ENCODE peak calls at places on chromosome 5, in seven cellular contexts. X is OCI-LY7, C is BJ, S is Caco-2, U is GM23338, G is fibroblast of lung, T is brain microvascular endothelial cell. N is an unnamed sample. For H3K36me3, the result is how much of the 10 kb centered on the place peaks cover.

GRCh38 chr5:112154940-112155686 is 264.0 kb downstream of the EPB41L4A start:
- DNase-seq in X (no peak), C (no peak), S (no peak), U (no peak), G (no peak), T (peak), N (no peak)

GRCh38 chr5:82375488-82376294 is 97.5 kb upstream of the RPS23 start:
- DNase-seq in X (no peak), C (no peak), S (no peak), U (no peak), G (no peak), T (no peak), N (no peak)

GRCh38 chr5:54311178-54311811 is 922 bp upstream of the ARL15 start:
- DNase-seq in X (peak), C (no peak), S (no peak), U (peak), G (peak), T (peak), N (no peak)

GRCh38 chr5:175809531-175810121 is 61.8 kb upstream of the CPLX2 start:
- DNase-seq in X (no peak), C (peak), S (peak), U (peak), G (peak), T (peak), N (peak)

GRCh38 chr5:132495672-132496630 is 5.4 kb upstream of the IRF1 start:
- DNase-seq in X (peak), C (peak), S (peak), U (peak), G (peak), T (peak), N (peak)

GRCh38 chr5:37090123-37090726 is 159.0 kb downstream of the CPLANE1 start:
- DNase-seq in X (no peak), C (no peak), S (peak), U (no peak), G (no peak), T (no peak), N (no peak)

GRCh38 chr5:146510528-146510927 is 5.5 kb downstream of the GPR151 start:
- DNase-seq in X (no peak), C (no peak), S (no peak), U (no peak), G (peak), T (no peak), N (no peak)

GRCh38 chr5:64384761-64385160 is 121.1 kb upstream of the RGS7BP start:
- DNase-seq in X (peak), C (no peak), S (peak), U (peak), G (peak), T (peak), N (no peak)

GRCh38 chr5:174425964-174426290 is 298.5 kb upstream of the MSX2 start:
- DNase-seq in X (no peak), C (no peak), S (no peak), U (no peak), G (no peak), T (no peak), N (no peak)

GRCh38 chr5:169027456-169028118 is 273.4 kb downstream of the SLIT3 start:
- DNase-seq in X (no peak), C (no peak), S (no peak), U (no peak), G (no peak), T (no peak), N (no peak)

GRCh38 chr5:7548576-7548975 is 152.6 kb downstream of the ADCY2 start:
- DNase-seq in X (no peak), C (no peak), S (no peak), U (no peak), G (no peak), T (no peak), N (no peak)

GRCh38 chr5:82938901-82939300 is 138.3 kb downstream of the TMEM167A start:
- DNase-seq in X (no peak), C (no peak), S (no peak), U (no peak), G (no peak), T (no peak), N (no peak)

GRCh38 chr5:168219515-168220410 is 71.7 kb upstream of the WWC1 start:
- DNase-seq in X (peak), C (peak), S (peak), U (peak), G (peak), T (peak), N (peak)

GRCh38 chr5:42518595-42519067 is 95.4 kb downstream of the GHR start:
- DNase-seq in X (no peak), C (no peak), S (no peak), U (no peak), G (peak), T (no peak), N (no peak)

GRCh38 chr5:103375863-103376591 is 117.5 kb downstream of the MACIR start:
- DNase-seq in X (no peak), C (no peak), S (peak), U (no peak), G (peak), T (no peak), N (no peak)

GRCh38 chr5:147688965-147689364 is 93.6 kb downstream of the JAKMIP2 start:
- DNase-seq in X (no peak), C (no peak), S (no peak), U (no peak), G (peak), T (no peak), N (peak)

GRCh38 chr5:77249475-77249874 is 39.0 kb downstream of the PDE8B start:
- DNase-seq in X (no peak), C (no peak), S (no peak), U (no peak), G (no peak), T (no peak), N (no peak)

GRCh38 chr5:180832638-180833068 is 28.4 kb downstream of the ZFP62 start:
- DNase-seq in X (peak), C (no peak), S (no peak), U (no peak), G (no peak), T (no peak), N (no peak)

GRCh38 chr5:157469687-157470086 is 9.7 kb downstream of the NIPAL4 start:
- DNase-seq in X (no peak), C (no peak), S (no peak), U (no peak), G (no peak), T (no peak), N (no peak)

GRCh38 chr5:178360231-178360925 is 127.8 kb upstream of the PHYKPL start:
- DNase-seq in X (no peak), C (no peak), S (no peak), U (no peak), G (no peak), T (no peak), N (no peak)

GRCh38 chr5:45639038-45639437 is 57.1 kb downstream of the HCN1 start:
- DNase-seq in X (no peak), C (no peak), S (peak), U (peak), G (no peak), T (no peak), N (no peak)

GRCh38 chr5:158414780-158415179 is 555.8 kb upstream of the CLINT1 start:
- DNase-seq in X (no peak), C (peak), S (no peak), U (no peak), G (peak), T (peak), N (no peak)

GRCh38 chr5:62489471-62489870 is 76.9 kb downstream of the IPO11 start:
- DNase-seq in X (no peak), C (no peak), S (no peak), U (no peak), G (peak), T (no peak), N (no peak)

GRCh38 chr5:179858241-179858585 is 404 bp downstream of the MRNIP start:
- DNase-seq in X (peak), C (no peak), S (peak), U (peak), G (no peak), T (no peak), N (peak)

GRCh38 chr5:158812381-158812780 is 287.3 kb downstream of the EBF1 start:
- DNase-seq in X (peak), C (no peak), S (no peak), U (peak), G (no peak), T (no peak), N (no peak)

GRCh38 chr5:6158974-6159863 is 219.1 kb downstream of the MED10 start:
- DNase-seq in X (no peak), C (peak), S (no peak), U (no peak), G (peak), T (peak), N (peak)

GRCh38 chr5:67047616-67048015 is 149.0 kb downstream of the CD180 start:
- DNase-seq in X (no peak), C (no peak), S (no peak), U (peak), G (no peak), T (no peak), N (no peak)

GRCh38 chr5:56496581-56497063 is 263.5 kb upstream of the ANKRD55 start:
- DNase-seq in X (no peak), C (no peak), S (no peak), U (no peak), G (no peak), T (no peak), N (no peak)

GRCh38 chr5:135063511-135064234 is 29.6 kb upstream of the PITX1 start:
- DNase-seq in X (no peak), C (no peak), S (no peak), U (no peak), G (no peak), T (no peak), N (no peak)

GRCh38 chr5:171984748-171985419 is 21.6 kb downstream of the FBXW11 start:
- DNase-seq in X (no peak), C (peak), S (no peak), U (no peak), G (peak), T (peak), N (no peak)

GRCh38 chr5:173243808-173244305 is 8.9 kb upstream of the NKX2-5 start:
- DNase-seq in X (no peak), C (no peak), S (no peak), U (peak), G (no peak), T (no peak), N (no peak)

GRCh38 chr5:935510-936084 is 42.9 kb downstream of the TRIP13 start:
- DNase-seq in X (no peak), C (no peak), S (no peak), U (no peak), G (no peak), T (no peak), N (no peak)

GRCh38 chr5:5040712-5041111 is 99.4 kb upstream of the ADAMTS16 start:
- DNase-seq in X (no peak), C (no peak), S (no peak), U (no peak), G (no peak), T (no peak), N (no peak)

GRCh38 chr5:176965633-176966032 is 40.9 kb downstream of the UIMC1 start:
- DNase-seq in X (no peak), C (no peak), S (no peak), U (no peak), G (no peak), T (no peak), N (no peak)

GRCh38 chr5:176658817-176659216 is 11.5 kb downstream of the TSPAN17 start:
- DNase-seq in X (no peak), C (no peak), S (no peak), U (no peak), G (peak), T (peak), N (no peak)

GRCh38 chr5:15502208-15502607 is 2.2 kb downstream of the FBXL7 start:
- DNase-seq in X (no peak), C (no peak), S (no peak), U (no peak), G (peak), T (peak), N (no peak)

GRCh38 chr5:142316051-142316450 is 8.8 kb downstream of the SPRY4 start:
- DNase-seq in X (no peak), C (no peak), S (no peak), U (no peak), G (peak), T (no peak), N (no peak)
- H3K36me3 ChIP-seq in X (under half), C (under half), S (under half), U (half or more), G (under half), T (half or more), N (half or more)

GRCh38 chr5:107672212-107673105 is 1.7 kb upstream of the EFNA5 start:
- DNase-seq in X (peak), C (peak), S (peak), U (peak), G (peak), T (peak), N (peak)
- H3K4me3 ChIP-seq in X (peak), C (peak), S (peak), U (peak), G (peak), T (peak), N (peak)

GRCh38 chr5:128630078-128630575 is 92.1 kb upstream of the FBN2 start:
- DNase-seq in X (no peak), C (no peak), S (no peak), U (no peak), G (no peak), T (no peak), N (no peak)
- H3K36me3 ChIP-seq in X (under half), C (under half), S (under half), U (under half), G (under half), T (under half), N (under half)

DNA sequence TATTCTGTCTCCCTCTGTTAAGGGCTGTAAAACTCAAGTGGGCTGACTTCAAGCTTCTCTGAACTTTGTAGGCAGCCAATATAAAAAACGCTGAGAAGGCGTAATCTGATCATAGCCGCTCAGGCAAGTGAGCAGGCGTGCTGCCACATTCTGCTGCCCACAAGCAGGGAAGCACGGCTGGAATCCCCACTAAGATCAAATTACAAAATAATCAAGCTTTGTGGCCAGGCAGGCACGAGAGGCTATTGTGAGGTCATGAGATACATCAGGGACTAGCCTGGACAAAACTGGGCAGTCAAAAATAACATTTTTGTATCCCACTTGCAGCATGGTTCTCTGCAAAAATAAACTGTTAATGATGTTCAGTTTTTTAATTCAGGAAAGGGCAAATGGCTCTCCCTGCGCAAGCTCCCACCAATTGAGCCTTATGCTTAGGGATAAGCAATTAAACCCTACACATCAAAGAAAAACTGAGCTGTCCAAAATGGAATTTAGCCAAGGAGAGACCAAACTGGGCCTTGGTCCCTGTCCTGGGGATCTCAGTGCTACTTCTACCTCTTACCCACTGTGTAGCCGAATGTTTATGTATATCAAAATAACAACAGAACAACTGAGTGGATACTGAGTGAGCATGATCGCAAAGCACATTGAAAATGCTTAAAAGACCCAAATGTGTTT is 63.9 kb downstream of the POU5F2 start:
- DNase-seq in X (no peak), C (peak), S (no peak), U (peak), G (peak), T (peak), N (peak)
- H3K4me3 ChIP-seq in X (no peak), C (no peak), S (no peak), U (peak), G (no peak), T (no peak), N (no peak)

DNA sequence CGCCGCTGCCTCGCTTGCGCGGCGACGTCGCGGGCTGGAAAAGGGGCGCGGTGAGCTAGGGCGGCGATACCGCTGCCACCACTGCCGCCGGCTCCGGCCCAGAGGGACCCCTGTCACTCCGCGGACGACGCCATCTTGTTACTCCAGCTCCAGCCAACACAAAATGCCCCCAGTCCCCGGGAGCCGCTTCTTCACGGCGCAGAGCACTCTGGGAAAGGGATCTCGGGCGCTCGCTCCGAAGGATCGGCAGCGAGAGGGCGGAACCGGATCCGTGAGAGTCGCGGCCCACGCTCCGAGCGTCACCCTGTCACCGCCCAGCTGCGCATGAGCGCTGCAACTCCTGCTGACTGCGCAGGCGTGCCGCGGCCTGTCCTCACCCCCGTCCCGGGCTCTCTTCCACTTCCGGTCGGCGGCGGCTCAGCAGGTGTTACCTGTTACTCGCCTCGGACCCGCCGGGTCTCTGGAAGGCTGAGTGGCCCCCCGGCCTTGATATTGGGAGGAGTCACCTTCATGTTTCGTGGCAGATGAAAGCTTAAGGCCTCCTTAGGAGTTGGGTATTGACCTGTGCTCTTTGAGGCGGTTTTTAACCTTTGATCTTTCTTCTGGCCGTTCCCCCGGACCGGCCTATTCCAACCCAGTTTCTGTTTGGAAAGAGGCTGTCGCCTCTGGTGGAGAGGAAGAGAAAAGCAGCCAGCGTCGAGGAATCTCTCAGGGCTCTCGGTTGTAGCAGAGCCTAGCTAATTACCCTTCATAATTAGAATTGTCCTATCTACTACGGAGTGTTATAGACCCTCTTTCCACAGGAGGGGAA is at the start of gene CSNK1A1:
- DNase-seq in X (peak), C (peak), S (peak), U (peak), G (peak), T (peak), N (peak)
- H3K36me3 ChIP-seq in X (under half), C (under half), S (under half), U (under half), G (under half), T (under half), N (under half)

DNA sequence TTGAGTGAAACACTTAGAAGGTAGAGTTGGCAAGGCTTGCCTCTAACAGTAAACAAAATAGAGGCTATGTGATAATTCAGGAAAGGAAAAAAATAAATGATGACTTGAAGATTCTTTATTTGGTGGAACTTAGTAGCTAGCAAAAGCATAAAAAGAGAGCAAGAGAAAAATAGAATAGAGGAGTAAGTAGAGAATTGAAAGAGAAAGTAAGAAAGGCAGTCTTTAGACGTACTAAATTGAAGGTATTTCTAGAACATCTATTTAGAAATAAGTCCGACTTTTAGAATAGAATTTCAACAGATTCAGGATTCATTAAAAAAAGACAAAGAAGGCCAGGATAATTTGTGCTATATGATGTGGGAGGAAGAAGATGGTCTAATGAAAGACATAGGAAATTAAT is 128.1 kb upstream of the MINAR2 start:
- DNase-seq in X (no peak), C (no peak), S (no peak), U (no peak), G (no peak), T (no peak), N (no peak)
- H3K4me3 ChIP-seq in X (no peak), C (no peak), S (no peak), U (no peak), G (no peak), T (no peak), N (no peak)

GRCh38 chr5:141869040-141869439 is 9.2 kb downstream of the PCDH1 start:
- DNase-seq in X (no peak), C (no peak), S (no peak), U (no peak), G (no peak), T (no peak), N (no peak)
- H3K36me3 ChIP-seq in X (under half), C (under half), S (under half), U (under half), G (under half), T (under half), N (under half)

N was measured in MG63.